ENCODE peak calls at places on chromosome 7, in five cellular contexts. K is AG20443, A is SK-N-SH, Y is psoas muscle, S is skeletal muscle cell. T is an unnamed sample.
A peak's percentile ranks its signal among the peaks of the same experiment; 100 is the strongest.

GRCh38 chr7:12194426-12194825 is 16.7 kb upstream of the TMEM106B start:
- DNase-seq in K (no peak), S (no peak), A (no peak), Y (no peak), T (no peak)

GRCh38 chr7:80136276-80137045 is 1.8 kb downstream of the GNAI1 start:
- DNase-seq in A (no peak), K (peak; percentile 20), Y (no peak), S (no peak), T (no peak)

GRCh38 chr7:79420464-79420863 is 33.0 kb downstream of the MAGI2 start:
- DNase-seq in A (no peak), K (peak; percentile 63), Y (no peak), S (peak; percentile 94), T (no peak)

GRCh38 chr7:96308253-96308949 is 13.5 kb downstream of the SLC25A13 start:
- DNase-seq in K (no peak), Y (no peak), A (no peak), S (no peak), T (peak; percentile 55)

GRCh38 chr7:64874562-64875250 is 28.4 kb upstream of the ZNF273 start:
- DNase-seq in K (peak; percentile 3), Y (no peak), A (peak; percentile 13), S (no peak), T (no peak)

GRCh38 chr7:27100601-27101187 is 1.8 kb downstream of the HOXA2 start:
- DNase-seq in Y (no peak), S (no peak), K (no peak), A (no peak), T (no peak)

GRCh38 chr7:75977741-75978140 is 16.7 kb downstream of the TMEM120A start:
- DNase-seq in K (no peak), S (peak; percentile 62), Y (peak; percentile 73), A (peak; percentile 30), T (no peak)

GRCh38 chr7:16644624-16644986 is 949 bp downstream of the ANKMY2 start:
- DNase-seq in K (peak; percentile 69), A (no peak), S (no peak), Y (peak; percentile 51), T (peak; percentile 57)

GRCh38 chr7:100602889-100603696 is 930 bp downstream of the PCOLCE start:
- DNase-seq in S (peak; percentile 54), K (peak; percentile 91), Y (peak; percentile 79), A (peak; percentile 98), T (no peak)

GRCh38 chr7:132755538-132756481 is 179.5 kb upstream of the PLXNA4 start:
- DNase-seq in A (peak; percentile 70), S (no peak), Y (no peak), K (no peak), T (no peak)

GRCh38 chr7:126574838-126575250 is 677.9 kb downstream of the GRM8 start:
- DNase-seq in S (no peak), A (no peak), K (no peak), Y (no peak), T (no peak)

GRCh38 chr7:30285067-30285530 is 702 bp downstream of the ZNRF2 start:
- DNase-seq in S (no peak), K (peak; percentile 61), A (peak; percentile 74), Y (peak; percentile 56), T (no peak)

GRCh38 chr7:76509931-76510877 is at the start of gene UPK3B:
- DNase-seq in K (peak; percentile 36), S (no peak), A (peak; percentile 69), Y (no peak), T (no peak)

GRCh38 chr7:50665403-50666123 is 100.4 kb upstream of the DDC start:
- DNase-seq in A (no peak), Y (peak; percentile 62), K (no peak), S (peak; percentile 79), T (no peak)

GRCh38 chr7:41787951-41788350 is 85.1 kb upstream of the INHBA start:
- DNase-seq in K (no peak), A (no peak), Y (no peak), S (no peak), T (no peak)

GRCh38 chr7:139362302-139362701 is 2.6 kb downstream of the LUC7L2 start:
- DNase-seq in S (no peak), A (no peak), K (no peak), Y (no peak), T (no peak)

GRCh38 chr7:92766461-92767003 is 69.8 kb downstream of the CDK6 start:
- DNase-seq in S (no peak), A (no peak), K (peak; percentile 24), Y (no peak), T (no peak)

GRCh38 chr7:137626469-137627067 is 220.2 kb downstream of the DGKI start:
- DNase-seq in A (peak; percentile 41), K (peak; percentile 79), Y (no peak), S (no peak), T (peak; percentile 35)